ENCODE peak calls at places on chromosomes 16 and 17, in eight cellular contexts. One of them, this sample, is unnamed.

GRCh38 chr16:52528393-52529080 is 18.4 kb downstream of the TOX3 start:
- DNase-seq in activated T-cell treated with anti-CD3 and anti-CD28 coated beads, Interleukin-2, amount 50 U/mL, for 72 hours: no peak
- DNase-seq in mesothelial cell of epicardium: no peak
- DNase-seq in NCI-H1105: peak; percentile 42
- DNase-seq in tibial artery: no peak
- DNase-seq in dermis blood vessel endothelial cell: no peak
- DNase-seq in fibroblast of pulmonary artery: no peak
- DNase-seq in A549: no peak
- DNase-seq in this sample: no peak

GRCh38 chr17:78252111-78252634 is 20.7 kb downstream of the TMEM235 start:
- DNase-seq in activated T-cell treated with anti-CD3 and anti-CD28 coated beads, Interleukin-2, amount 50 U/mL, for 72 hours: peak; percentile 51
- DNase-seq in mesothelial cell of epicardium: no peak
- DNase-seq in NCI-H1105: no peak
- DNase-seq in tibial artery: no peak
- DNase-seq in dermis blood vessel endothelial cell: no peak
- DNase-seq in fibroblast of pulmonary artery: no peak
- DNase-seq in A549: no peak
- DNase-seq in this sample: no peak

GRCh38 chr16:79658301-79659001 is 57.9 kb upstream of the MAF start:
- DNase-seq in activated T-cell treated with anti-CD3 and anti-CD28 coated beads, Interleukin-2, amount 50 U/mL, for 72 hours: no peak
- DNase-seq in mesothelial cell of epicardium: no peak
- DNase-seq in NCI-H1105: no peak
- DNase-seq in tibial artery: no peak
- DNase-seq in dermis blood vessel endothelial cell: no peak
- DNase-seq in fibroblast of pulmonary artery: peak; percentile 33
- DNase-seq in A549: peak; percentile 29
- DNase-seq in this sample: no peak

GRCh38 chr17:48296453-48296852 is 133.6 kb downstream of the SKAP1 start:
- DNase-seq in activated T-cell treated with anti-CD3 and anti-CD28 coated beads, Interleukin-2, amount 50 U/mL, for 72 hours: no peak
- DNase-seq in mesothelial cell of epicardium: no peak
- DNase-seq in NCI-H1105: no peak
- DNase-seq in tibial artery: no peak
- DNase-seq in dermis blood vessel endothelial cell: no peak
- DNase-seq in fibroblast of pulmonary artery: no peak
- DNase-seq in A549: no peak
- DNase-seq in this sample: no peak

GRCh38 chr16:10168258-10168657 is 14.0 kb downstream of the GRIN2A start:
- DNase-seq in activated T-cell treated with anti-CD3 and anti-CD28 coated beads, Interleukin-2, amount 50 U/mL, for 72 hours: no peak
- DNase-seq in mesothelial cell of epicardium: no peak
- DNase-seq in NCI-H1105: no peak
- DNase-seq in tibial artery: no peak
- DNase-seq in dermis blood vessel endothelial cell: no peak
- DNase-seq in fibroblast of pulmonary artery: no peak
- DNase-seq in A549: no peak
- DNase-seq in this sample: no peak

GRCh38 chr17:72351884-72352346 is 231.1 kb downstream of the SOX9 start:
- DNase-seq in activated T-cell treated with anti-CD3 and anti-CD28 coated beads, Interleukin-2, amount 50 U/mL, for 72 hours: no peak
- DNase-seq in mesothelial cell of epicardium: no peak
- DNase-seq in NCI-H1105: no peak
- DNase-seq in tibial artery: no peak
- DNase-seq in dermis blood vessel endothelial cell: no peak
- DNase-seq in fibroblast of pulmonary artery: no peak
- DNase-seq in A549: no peak
- DNase-seq in this sample: no peak

GRCh38 chr16:48901712-48902374 is 291.9 kb upstream of the N4BP1 start:
- DNase-seq in activated T-cell treated with anti-CD3 and anti-CD28 coated beads, Interleukin-2, amount 50 U/mL, for 72 hours: no peak
- DNase-seq in mesothelial cell of epicardium: no peak
- DNase-seq in NCI-H1105: peak; percentile 61
- DNase-seq in tibial artery: no peak
- DNase-seq in dermis blood vessel endothelial cell: no peak
- DNase-seq in fibroblast of pulmonary artery: no peak
- DNase-seq in A549: no peak
- DNase-seq in this sample: no peak

GRCh38 chr17:80397686-80398085 is 17.3 kb upstream of the ENDOV start:
- DNase-seq in activated T-cell treated with anti-CD3 and anti-CD28 coated beads, Interleukin-2, amount 50 U/mL, for 72 hours: no peak
- DNase-seq in mesothelial cell of epicardium: no peak
- DNase-seq in NCI-H1105: no peak
- DNase-seq in tibial artery: no peak
- DNase-seq in dermis blood vessel endothelial cell: no peak
- DNase-seq in fibroblast of pulmonary artery: no peak
- DNase-seq in A549: no peak
- DNase-seq in this sample: no peak

GRCh38 chr16:46924402-46924801 is 40.2 kb downstream of the GPT2 start:
- DNase-seq in activated T-cell treated with anti-CD3 and anti-CD28 coated beads, Interleukin-2, amount 50 U/mL, for 72 hours: no peak
- DNase-seq in mesothelial cell of epicardium: no peak
- DNase-seq in NCI-H1105: no peak
- DNase-seq in tibial artery: no peak
- DNase-seq in dermis blood vessel endothelial cell: no peak
- DNase-seq in fibroblast of pulmonary artery: no peak
- DNase-seq in A549: no peak
- DNase-seq in this sample: no peak

GRCh38 chr17:29617125-29617480 is 5.6 kb downstream of the CORO6 start:
- DNase-seq in activated T-cell treated with anti-CD3 and anti-CD28 coated beads, Interleukin-2, amount 50 U/mL, for 72 hours: peak; percentile 96
- DNase-seq in mesothelial cell of epicardium: peak; percentile 74
- DNase-seq in NCI-H1105: peak; percentile 79
- DNase-seq in tibial artery: peak; percentile 78
- DNase-seq in dermis blood vessel endothelial cell: peak; percentile 93
- DNase-seq in fibroblast of pulmonary artery: peak; percentile 72
- DNase-seq in A549: peak; percentile 84
- DNase-seq in this sample: peak; percentile 64

GRCh38 chr17:43713494-43714162 is 45.0 kb downstream of the SOST start:
- DNase-seq in activated T-cell treated with anti-CD3 and anti-CD28 coated beads, Interleukin-2, amount 50 U/mL, for 72 hours: peak; percentile 34
- DNase-seq in mesothelial cell of epicardium: peak; percentile 60
- DNase-seq in NCI-H1105: peak; percentile 6
- DNase-seq in tibial artery: no peak
- DNase-seq in dermis blood vessel endothelial cell: peak; percentile 49
- DNase-seq in fibroblast of pulmonary artery: peak; percentile 26
- DNase-seq in A549: peak; percentile 76
- DNase-seq in this sample: no peak

GRCh38 chr16:19884611-19885455 is at the start of gene GPRC5B:
- DNase-seq in activated T-cell treated with anti-CD3 and anti-CD28 coated beads, Interleukin-2, amount 50 U/mL, for 72 hours: peak; percentile 49
- DNase-seq in mesothelial cell of epicardium: peak; percentile 66
- DNase-seq in NCI-H1105: peak; percentile 31
- DNase-seq in tibial artery: no peak
- DNase-seq in dermis blood vessel endothelial cell: peak; percentile 71
- DNase-seq in fibroblast of pulmonary artery: peak; percentile 46
- DNase-seq in A549: peak; percentile 39
- DNase-seq in this sample: no peak

GRCh38 chr17:32523827-32524552 is 37.2 kb downstream of the CDK5R1 start:
- DNase-seq in activated T-cell treated with anti-CD3 and anti-CD28 coated beads, Interleukin-2, amount 50 U/mL, for 72 hours: peak; percentile 57
- DNase-seq in mesothelial cell of epicardium: no peak
- DNase-seq in NCI-H1105: no peak
- DNase-seq in tibial artery: no peak
- DNase-seq in dermis blood vessel endothelial cell: no peak
- DNase-seq in fibroblast of pulmonary artery: no peak
- DNase-seq in A549: no peak
- DNase-seq in this sample: no peak

GRCh38 chr16:2159052-2159838 is 3.7 kb downstream of the TRAF7 start:
- DNase-seq in activated T-cell treated with anti-CD3 and anti-CD28 coated beads, Interleukin-2, amount 50 U/mL, for 72 hours: no peak
- DNase-seq in mesothelial cell of epicardium: no peak
- DNase-seq in NCI-H1105: no peak
- DNase-seq in tibial artery: peak; percentile 43
- DNase-seq in dermis blood vessel endothelial cell: peak; percentile 83
- DNase-seq in fibroblast of pulmonary artery: peak; percentile 85
- DNase-seq in A549: no peak
- DNase-seq in this sample: no peak